ENCODE peak calls at places on chromosomes 13 and 19, in four cellular contexts. One of them, this sample, is unnamed.

GRCh38 chr13:25608181-25608580 is 236.4 kb downstream of the ATP8A2 start:
- DNase-seq in IMR-90: no peak
- DNase-seq in fibroblast of lung: no peak
- DNase-seq in psoas muscle: no peak
- DNase-seq in this sample: no peak

GRCh38 chr19:18802354-18802753 is 11.2 kb upstream of the COMP start:
- DNase-seq in fibroblast of lung: no peak
- DNase-seq in IMR-90: no peak
- DNase-seq in psoas muscle: no peak
- DNase-seq in this sample: no peak

GRCh38 chr19:3202346-3202745 is 16.6 kb downstream of the NCLN start:
- DNase-seq in fibroblast of lung: no peak
- DNase-seq in psoas muscle: no peak
- DNase-seq in IMR-90: no peak
- DNase-seq in this sample: no peak

GRCh38 chr19:18289471-18290066 is 8.1 kb upstream of the JUND start:
- DNase-seq in IMR-90: no peak
- DNase-seq in psoas muscle: no peak
- DNase-seq in fibroblast of lung: no peak
- DNase-seq in this sample: no peak

GRCh38 chr19:29610574-29611271 is 4.6 kb downstream of the POP4 start:
- DNase-seq in IMR-90: peak; percentile 77
- DNase-seq in fibroblast of lung: peak; percentile 67
- DNase-seq in psoas muscle: peak; percentile 90
- DNase-seq in this sample: peak; percentile 77

GRCh38 chr13:36493046-36493445 is 60.8 kb downstream of the CCNA1 start:
- DNase-seq in psoas muscle: no peak
- DNase-seq in fibroblast of lung: no peak
- DNase-seq in IMR-90: no peak
- DNase-seq in this sample: no peak

GRCh38 chr19:56930647-56931592 is 90.4 kb upstream of the PEG3 start:
- DNase-seq in IMR-90: no peak
- DNase-seq in psoas muscle: no peak
- DNase-seq in fibroblast of lung: no peak
- DNase-seq in this sample: no peak

GRCh38 chr13:99991806-99992242 is 10.2 kb downstream of the ZIC2 start:
- DNase-seq in IMR-90: no peak
- DNase-seq in fibroblast of lung: no peak
- DNase-seq in psoas muscle: no peak
- DNase-seq in this sample: no peak

GRCh38 chr19:52897149-52897935 is at the start of gene ZNF320:
- DNase-seq in fibroblast of lung: peak; percentile 89
- DNase-seq in IMR-90: peak; percentile 87
- DNase-seq in psoas muscle: peak; percentile 97
- DNase-seq in this sample: peak; percentile 97

GRCh38 chr19:5691930-5692784 is 2.1 kb downstream of the RPL36 start:
- DNase-seq in fibroblast of lung: no peak
- DNase-seq in psoas muscle: no peak
- DNase-seq in IMR-90: peak; percentile 11
- DNase-seq in this sample: no peak

GRCh38 chr19:32022044-32022945 is 323.1 kb upstream of the ZNF507 start:
- DNase-seq in IMR-90: no peak
- DNase-seq in fibroblast of lung: no peak
- DNase-seq in psoas muscle: no peak
- DNase-seq in this sample: no peak

GRCh38 chr13:50123862-50124535 is 108.8 kb downstream of the KCNRG start:
- DNase-seq in fibroblast of lung: peak; percentile 89
- DNase-seq in IMR-90: peak; percentile 97
- DNase-seq in psoas muscle: peak; percentile 94
- DNase-seq in this sample: no peak

GRCh38 chr13:70613295-70613694 is 505.0 kb upstream of the KLHL1 start:
- DNase-seq in psoas muscle: no peak
- DNase-seq in IMR-90: no peak
- DNase-seq in fibroblast of lung: no peak
- DNase-seq in this sample: no peak

GRCh38 chr13:42497798-42498197 is 76.2 kb upstream of the TNFSF11 start:
- DNase-seq in fibroblast of lung: peak; percentile 74
- DNase-seq in IMR-90: peak; percentile 40
- DNase-seq in psoas muscle: no peak
- DNase-seq in this sample: no peak

GRCh38 chr19:39126312-39126561 is 651 bp downstream of the PAK4 start:
- DNase-seq in IMR-90: no peak
- DNase-seq in fibroblast of lung: no peak
- DNase-seq in psoas muscle: no peak
- DNase-seq in this sample: no peak
- H3K27ac ChIP-seq in IMR-90: peak overlapping the region; percentile 79
- H3K27ac ChIP-seq in fibroblast of lung: no peak overlapping the region
- H3K27ac ChIP-seq in psoas muscle: peak overlapping the region; percentile 71
- H3K27ac ChIP-seq in this sample: peak overlapping the region; percentile 87

DNA sequence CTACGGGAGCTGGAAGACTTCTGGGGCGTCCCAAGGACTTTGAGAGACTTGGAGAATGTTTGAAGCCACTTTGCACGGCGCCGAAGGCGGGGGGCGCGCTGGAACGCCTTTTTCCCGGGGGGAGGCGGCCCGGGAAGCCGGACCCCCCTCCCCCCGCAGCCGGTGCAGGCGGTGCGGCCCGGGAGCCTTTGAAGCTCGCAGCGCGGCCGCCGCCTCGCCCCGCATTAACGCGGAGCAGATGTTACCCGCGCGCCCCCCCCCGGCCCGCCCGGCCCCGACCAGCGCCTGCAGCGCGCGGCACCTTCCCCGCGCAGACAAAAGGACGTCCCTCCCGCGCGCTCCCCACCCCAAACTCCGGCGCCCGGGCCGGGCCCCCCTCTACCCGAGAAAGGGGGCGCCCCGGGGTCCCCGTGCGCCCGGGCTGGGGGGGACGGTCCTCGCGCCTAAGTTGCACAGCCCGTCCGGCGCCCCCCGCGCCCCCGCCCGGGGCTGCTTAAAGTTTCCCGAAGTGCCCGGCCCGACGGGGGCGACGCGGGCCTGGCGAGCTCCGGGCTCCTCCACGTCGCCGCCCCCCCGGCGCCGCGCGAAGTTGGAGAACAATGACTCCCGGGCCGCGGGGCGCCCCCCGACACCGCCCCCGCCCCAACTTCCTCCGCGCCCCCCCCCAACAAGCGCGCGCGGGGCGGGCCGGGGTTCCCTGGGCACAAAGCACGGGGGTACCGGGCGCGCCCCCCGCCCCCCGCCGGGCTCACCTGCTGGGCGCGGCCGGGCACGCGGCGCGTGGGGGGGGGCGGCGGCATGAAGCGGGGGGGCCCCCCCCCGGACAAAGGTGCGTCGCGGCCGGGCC is 644 bp downstream of the TCF3 start:
- DNase-seq in IMR-90: peak; percentile 23
- DNase-seq in psoas muscle: peak; percentile 68
- DNase-seq in fibroblast of lung: peak; percentile 37
- DNase-seq in this sample: peak; percentile 41
- H3K4me1 ChIP-seq in IMR-90: peaks cover 3% of the 10 kb centered on the region
- H3K4me1 ChIP-seq in psoas muscle: peaks cover 12% of the 10 kb centered on the region
- H3K4me1 ChIP-seq in fibroblast of lung: peaks cover 3% of the 10 kb centered on the region
- H3K4me1 ChIP-seq in this sample: peaks cover 27% of the 10 kb centered on the region

DNA sequence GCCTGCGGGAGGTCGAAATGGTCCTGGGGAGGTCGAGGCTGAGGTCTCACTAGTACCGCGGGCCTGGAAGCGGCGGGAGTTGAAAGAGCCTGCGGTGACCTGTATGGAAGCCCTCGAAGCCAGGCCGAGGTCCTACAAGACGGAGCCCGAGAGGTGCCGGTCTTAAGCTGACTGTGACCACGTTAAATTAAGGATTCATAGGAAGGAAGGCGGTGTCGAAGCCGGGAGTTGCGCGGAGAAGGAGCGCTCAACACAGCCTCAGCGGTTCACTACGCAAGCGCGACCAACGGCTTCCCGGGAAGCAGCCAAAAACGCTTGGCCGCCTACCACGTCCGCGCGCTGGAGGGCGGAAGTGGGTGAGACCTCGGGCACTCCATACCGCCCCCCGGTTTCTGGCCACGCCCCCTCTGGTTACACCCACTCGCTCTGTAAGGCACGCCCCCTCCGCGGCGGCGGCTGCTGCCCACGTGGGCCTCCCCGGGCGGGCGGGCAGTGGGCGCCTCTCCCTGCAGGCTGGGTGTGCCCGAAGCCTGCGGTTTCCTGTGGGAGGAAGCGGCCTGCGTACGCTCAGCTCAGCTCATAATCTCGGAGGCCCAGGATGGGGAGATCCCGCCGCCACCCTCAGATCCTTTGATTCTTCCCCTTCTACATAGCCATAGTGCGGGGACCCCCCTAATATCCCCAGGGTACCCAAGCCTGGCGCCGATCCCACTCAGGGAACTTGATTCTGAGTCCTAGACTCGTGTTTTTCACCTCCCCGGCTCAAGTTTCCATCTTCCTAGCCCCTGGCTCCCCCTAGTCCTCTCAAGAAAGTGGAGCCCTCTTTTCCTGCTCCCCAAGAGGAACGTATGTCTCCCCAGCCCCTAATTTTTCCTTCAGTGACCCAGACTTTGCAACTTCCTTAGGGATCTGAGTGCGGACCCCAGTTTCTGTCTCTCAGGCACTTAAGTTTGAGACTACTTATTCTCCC is 3.4 kb upstream of the EMP3 start:
- DNase-seq in psoas muscle: peak; percentile 99
- DNase-seq in fibroblast of lung: peak; percentile 98
- DNase-seq in IMR-90: peak; percentile 98
- DNase-seq in this sample: peak; percentile 99
- TF ChIP-seq CTCF in psoas muscle: no peak
- TF ChIP-seq CTCF in fibroblast of lung: no peak
- TF ChIP-seq CTCF in IMR-90: peak; percentile 15
- TF ChIP-seq CTCF in this sample: no peak

GRCh38 chr13:21121616-21122015 is 54.7 kb downstream of the SKA3 start:
- DNase-seq in psoas muscle: no peak
- DNase-seq in IMR-90: no peak
- DNase-seq in fibroblast of lung: no peak
- DNase-seq in this sample: no peak
- H3K27ac ChIP-seq in psoas muscle: no peak overlapping the region
- H3K27ac ChIP-seq in IMR-90: no peak overlapping the region
- H3K27ac ChIP-seq in fibroblast of lung: no peak overlapping the region
- H3K27ac ChIP-seq in this sample: no peak overlapping the region